ENCODE peak calls at places on chromosomes 11 and 22, in five cellular contexts. C, L, D, S and B are unnamed samples.

GRCh38 chr11:34647131-34647530 is 26.2 kb downstream of the EHF start:
- DNase-seq in C (peak), L (no peak), D (no peak), S (no peak), B (no peak)

GRCh38 chr22:23812378-23812777 is 25.6 kb downstream of the SMARCB1 start:
- DNase-seq in C (no peak), L (no peak), D (no peak), S (no peak), B (no peak)

GRCh38 chr11:75565221-75565814 is 3.3 kb downstream of the SERPINH1 start:
- DNase-seq in C (peak), L (no peak), D (no peak), S (no peak), B (no peak)

GRCh38 chr11:94730153-94730552 is 38.0 kb upstream of the AMOTL1 start:
- DNase-seq in C (peak), L (no peak), D (no peak), S (no peak), B (no peak)

GRCh38 chr11:126375726-126376125 is 20.2 kb downstream of the ST3GAL4 start:
- DNase-seq in C (no peak), L (no peak), D (no peak), S (no peak), B (no peak)

GRCh38 chr11:62542111-62542745 is 4.4 kb downstream of the AHNAK start:
- DNase-seq in C (no peak), L (no peak), D (no peak), S (no peak), B (no peak)

GRCh38 chr11:4086584-4087353 is 7.8 kb upstream of the RRM1 start:
- DNase-seq in C (no peak), L (no peak), D (no peak), S (no peak), B (no peak)

GRCh38 chr11:6576471-6577373 is 26.7 kb downstream of the RRP8 start:
- DNase-seq in C (peak), L (no peak), D (no peak), S (no peak), B (no peak)

GRCh38 chr11:65338680-65339079 is 5.0 kb downstream of the DPF2 start:
- DNase-seq in C (no peak), L (no peak), D (no peak), S (no peak), B (no peak)

GRCh38 chr22:20578192-20578591 is 70.8 kb downstream of the MED15 start:
- DNase-seq in C (no peak), L (no peak), D (no peak), S (no peak), B (no peak)

GRCh38 chr11:1437500-1437899 is 47.8 kb downstream of the BRSK2 start:
- DNase-seq in C (peak), L (no peak), D (no peak), S (no peak), B (no peak)

GRCh38 chr11:119196833-119197483 is 9.2 kb upstream of the CBL start:
- DNase-seq in C (peak), L (peak), D (peak), S (peak), B (peak)

GRCh38 chr22:38243007-38243775 is 29.6 kb downstream of the TMEM184B start:
- DNase-seq in C (no peak), L (no peak), D (no peak), S (no peak), B (no peak)

GRCh38 chr22:47802446-47802845 is 1040.0 kb downstream of the TBC1D22A start:
- DNase-seq in C (no peak), L (no peak), D (no peak), S (no peak), B (no peak)